ENCODE peak calls at places on chromosomes 13 and 19, in seven cellular contexts. Z, A, G, E, R, Q and B are unnamed samples.

GRCh38 chr19:28887920-28888618 is 324.9 kb downstream of the UQCRFS1 start:
- DNase-seq in Z (no peak), A (no peak), G (no peak), E (no peak), R (no peak), Q (no peak), B (no peak)

GRCh38 chr19:48417436-48417835 is 24.0 kb downstream of the GRIN2D start:
- DNase-seq in Z (no peak), A (no peak), G (no peak), E (no peak), R (no peak), Q (no peak), B (no peak)

GRCh38 chr19:34173145-34173956 is 1.0 kb downstream of the LSM14A start:
- DNase-seq in Z (peak), A (peak), G (no peak), E (peak), R (no peak), Q (peak), B (peak)

GRCh38 chr13:52615817-52616216 is 26.4 kb upstream of the HNRNPA1L2 start:
- DNase-seq in Z (peak), A (peak), G (peak), E (no peak), R (no peak), Q (no peak), B (no peak)

GRCh38 chr13:64529874-64530485 is 2700.2 kb downstream of the PCDH9 start:
- DNase-seq in Z (peak), A (peak), G (no peak), E (peak), R (no peak), Q (no peak), B (no peak)

GRCh38 chr19:35806597-35806996 is 6.0 kb downstream of the PRODH2 start:
- DNase-seq in Z (no peak), A (no peak), G (no peak), E (no peak), R (no peak), Q (no peak), B (no peak)

GRCh38 chr19:46413262-46414031 is at the start of gene CCDC8:
- DNase-seq in Z (peak), A (no peak), G (no peak), E (peak), R (no peak), Q (peak), B (peak)

GRCh38 chr19:11373166-11373884 is 1.1 kb upstream of the SWSAP1 start:
- DNase-seq in Z (peak), A (peak), G (peak), E (peak), R (no peak), Q (no peak), B (no peak)

GRCh38 chr13:28718186-28718537 is 608 bp downstream of the SLC46A3 start:
- DNase-seq in Z (peak), A (peak), G (no peak), E (no peak), R (peak), Q (no peak), B (no peak)

GRCh38 chr19:21463449-21464105 is 41.8 kb upstream of the ZNF429 start:
- DNase-seq in Z (no peak), A (no peak), G (peak), E (peak), R (no peak), Q (peak), B (no peak)

GRCh38 chr13:33639158-33639557 is 178.8 kb upstream of the RFC3 start:
- DNase-seq in Z (no peak), A (peak), G (no peak), E (no peak), R (no peak), Q (peak), B (peak)

GRCh38 chr13:44930907-44931676 is 58.2 kb downstream of the NUFIP1 start:
- DNase-seq in Z (peak), A (peak), G (no peak), E (no peak), R (no peak), Q (no peak), B (no peak)

GRCh38 chr19:54573330-54573872 is at the start of gene LILRA2:
- DNase-seq in Z (no peak), A (peak), G (no peak), E (no peak), R (no peak), Q (no peak), B (no peak)

GRCh38 chr13:98312606-98313005 is 135.5 kb upstream of the RNF113B start:
- DNase-seq in Z (no peak), A (no peak), G (no peak), E (no peak), R (no peak), Q (no peak), B (no peak)

GRCh38 chr13:106566682-106567420 is 1.1 kb downstream of the ARGLU1 start:
- DNase-seq in Z (peak), A (peak), G (peak), E (peak), R (peak), Q (peak), B (peak)

GRCh38 chr13:72023895-72024294 is 156.9 kb upstream of the DACH1 start:
- DNase-seq in Z (no peak), A (no peak), G (no peak), E (no peak), R (no peak), Q (no peak), B (no peak)

GRCh38 chr19:48501961-48502719 is 9.5 kb downstream of the LMTK3 start:
- DNase-seq in Z (peak), A (peak), G (peak), E (peak), R (peak), Q (peak), B (peak)

GRCh38 chr19:8224394-8225145 is 15.4 kb downstream of the CERS4 start:
- DNase-seq in Z (no peak), A (no peak), G (no peak), E (no peak), R (no peak), Q (no peak), B (no peak)

GRCh38 chr13:106596287-106596937 is 28.5 kb upstream of the ARGLU1 start:
- DNase-seq in Z (no peak), A (no peak), G (no peak), E (no peak), R (no peak), Q (no peak), B (no peak)

GRCh38 chr13:104823071-104823470 is 1712.4 kb downstream of the EFNB2 start:
- DNase-seq in Z (no peak), A (peak), G (no peak), E (no peak), R (no peak), Q (no peak), B (no peak)

GRCh38 chr19:33756177-33756576 is 40.5 kb upstream of the KCTD15 start:
- DNase-seq in Z (no peak), A (no peak), G (no peak), E (no peak), R (no peak), Q (no peak), B (no peak)

GRCh38 chr19:4304509-4305252 is at the start of gene FSD1:
- DNase-seq in Z (peak), A (no peak), G (peak), E (peak), R (peak), Q (no peak), B (no peak)

GRCh38 chr19:7013678-7014077 is 7.6 kb downstream of the MBD3L2B start:
- DNase-seq in Z (peak), A (peak), G (no peak), E (no peak), R (no peak), Q (no peak), B (no peak)

GRCh38 chr13:43303040-43303729 is 279.8 kb downstream of the DNAJC15 start:
- DNase-seq in Z (peak), A (peak), G (peak), E (peak), R (no peak), Q (peak), B (peak)

GRCh38 chr19:53865918-53866696 is 1.6 kb upstream of the MYADM start:
- DNase-seq in Z (peak), A (peak), G (peak), E (peak), R (no peak), Q (peak), B (peak)

GRCh38 chr13:34698953-34699352 is 243.1 kb upstream of the NBEA start:
- DNase-seq in Z (no peak), A (no peak), G (no peak), E (no peak), R (no peak), Q (no peak), B (no peak)

GRCh38 chr19:29014857-29015436 is 198.0 kb downstream of the UQCRFS1 start:
- DNase-seq in Z (peak), A (no peak), G (no peak), E (no peak), R (no peak), Q (no peak), B (no peak)

GRCh38 chr19:42693760-42694350 is 46.4 kb downstream of the PSG3 start:
- DNase-seq in Z (peak), A (no peak), G (no peak), E (peak), R (no peak), Q (no peak), B (no peak)

GRCh38 chr13:71758823-71759222 is 108.2 kb downstream of the DACH1 start:
- DNase-seq in Z (no peak), A (no peak), G (no peak), E (no peak), R (no peak), Q (no peak), B (no peak)

GRCh38 chr13:45167611-45168554 is 33.0 kb downstream of the KCTD4 start:
- DNase-seq in Z (peak), A (peak), G (no peak), E (no peak), R (no peak), Q (peak), B (peak)

GRCh38 chr19:48085904-48086864 is 24.4 kb downstream of the PLA2G4C start:
- DNase-seq in Z (no peak), A (no peak), G (no peak), E (peak), R (no peak), Q (no peak), B (no peak)

GRCh38 chr19:30227661-30228112 is 144.5 kb upstream of the ZNF536 start:
- DNase-seq in Z (peak), A (peak), G (peak), E (peak), R (no peak), Q (peak), B (peak)

GRCh38 chr19:30622276-30622675 is 250.1 kb downstream of the ZNF536 start:
- DNase-seq in Z (no peak), A (no peak), G (no peak), E (no peak), R (no peak), Q (no peak), B (no peak)

GRCh38 chr13:91506759-91507158 is 108.3 kb downstream of the GPC5 start:
- DNase-seq in Z (no peak), A (no peak), G (no peak), E (no peak), R (no peak), Q (no peak), B (no peak)

GRCh38 chr19:49595819-49596404 is 4.9 kb downstream of the PRR12 start:
- DNase-seq in Z (no peak), A (no peak), G (no peak), E (no peak), R (no peak), Q (no peak), B (no peak)

GRCh38 chr13:24497742-24498141 is 14.8 kb downstream of the PARP4 start:
- DNase-seq in Z (no peak), A (no peak), G (no peak), E (no peak), R (no peak), Q (peak), B (no peak)